ENCODE peak calls at places on chromosomes 3 and 15, in eight cellular contexts. One of them, this sample, is unnamed.

GRCh38 chr15:58473720-58474119 is 41.9 kb downstream of the LIPC start:
- DNase-seq in HCT116: no peak
- DNase-seq in spleen: no peak
- DNase-seq in prostate gland: no peak
- DNase-seq in esophagus muscularis mucosa: no peak
- DNase-seq in breast epithelium: no peak
- DNase-seq in HepG2: no peak
- DNase-seq in transverse colon: no peak
- DNase-seq in this sample: no peak

GRCh38 chr3:47475029-47475569 is 642 bp downstream of the SCAP start:
- DNase-seq in transverse colon: peak
- DNase-seq in spleen: peak
- DNase-seq in HepG2: peak
- DNase-seq in esophagus muscularis mucosa: no peak
- DNase-seq in prostate gland: no peak
- DNase-seq in breast epithelium: no peak
- DNase-seq in HCT116: no peak
- DNase-seq in this sample: no peak

GRCh38 chr15:69818529-69818928 is 279.2 kb downstream of the TLE3 start:
- DNase-seq in HCT116: no peak
- DNase-seq in spleen: no peak
- DNase-seq in prostate gland: no peak
- DNase-seq in HepG2: no peak
- DNase-seq in transverse colon: no peak
- DNase-seq in breast epithelium: no peak
- DNase-seq in esophagus muscularis mucosa: no peak
- DNase-seq in this sample: no peak

GRCh38 chr3:170499562-170500156 is 81.0 kb downstream of the CLDN11 start:
- DNase-seq in esophagus muscularis mucosa: no peak
- DNase-seq in prostate gland: no peak
- DNase-seq in spleen: no peak
- DNase-seq in breast epithelium: no peak
- DNase-seq in HCT116: peak
- DNase-seq in transverse colon: peak
- DNase-seq in HepG2: peak
- DNase-seq in this sample: peak

GRCh38 chr3:19149388-19149787 is 1.1 kb downstream of the KCNH8 start:
- DNase-seq in prostate gland: no peak
- DNase-seq in esophagus muscularis mucosa: no peak
- DNase-seq in breast epithelium: no peak
- DNase-seq in HCT116: no peak
- DNase-seq in transverse colon: no peak
- DNase-seq in spleen: no peak
- DNase-seq in HepG2: no peak
- DNase-seq in this sample: no peak

GRCh38 chr3:151925876-151926275 is 52.4 kb downstream of the SUCNR1 start:
- DNase-seq in HCT116: no peak
- DNase-seq in spleen: no peak
- DNase-seq in transverse colon: no peak
- DNase-seq in breast epithelium: no peak
- DNase-seq in prostate gland: no peak
- DNase-seq in HepG2: no peak
- DNase-seq in esophagus muscularis mucosa: no peak
- DNase-seq in this sample: no peak

GRCh38 chr15:46296797-46297196 is 662.0 kb downstream of the SQOR start:
- DNase-seq in transverse colon: no peak
- DNase-seq in esophagus muscularis mucosa: no peak
- DNase-seq in HepG2: no peak
- DNase-seq in spleen: no peak
- DNase-seq in HCT116: no peak
- DNase-seq in prostate gland: no peak
- DNase-seq in breast epithelium: no peak
- DNase-seq in this sample: no peak

GRCh38 chr3:139746481-139746880 is 68.7 kb upstream of the NMNAT3 start:
- DNase-seq in transverse colon: no peak
- DNase-seq in esophagus muscularis mucosa: no peak
- DNase-seq in spleen: no peak
- DNase-seq in HCT116: no peak
- DNase-seq in breast epithelium: no peak
- DNase-seq in prostate gland: no peak
- DNase-seq in HepG2: no peak
- DNase-seq in this sample: no peak

GRCh38 chr3:119098620-119099222 is 47.2 kb upstream of the TEX55 start:
- DNase-seq in esophagus muscularis mucosa: no peak
- DNase-seq in HCT116: peak
- DNase-seq in prostate gland: no peak
- DNase-seq in spleen: no peak
- DNase-seq in transverse colon: no peak
- DNase-seq in HepG2: peak
- DNase-seq in breast epithelium: no peak
- DNase-seq in this sample: no peak

GRCh38 chr3:194508486-194509449 is 22.0 kb upstream of the ATP13A3 start:
- DNase-seq in breast epithelium: no peak
- DNase-seq in HepG2: no peak
- DNase-seq in prostate gland: no peak
- DNase-seq in spleen: no peak
- DNase-seq in transverse colon: no peak
- DNase-seq in HCT116: no peak
- DNase-seq in esophagus muscularis mucosa: no peak
- DNase-seq in this sample: no peak

GRCh38 chr3:62793961-62794360 is 81.3 kb downstream of the CADPS start:
- DNase-seq in esophagus muscularis mucosa: no peak
- DNase-seq in HepG2: no peak
- DNase-seq in breast epithelium: no peak
- DNase-seq in prostate gland: no peak
- DNase-seq in spleen: no peak
- DNase-seq in HCT116: no peak
- DNase-seq in transverse colon: no peak
- DNase-seq in this sample: no peak

GRCh38 chr3:128083980-128084674 is 31.9 kb downstream of the SEC61A1 start:
- DNase-seq in prostate gland: no peak
- DNase-seq in breast epithelium: no peak
- DNase-seq in esophagus muscularis mucosa: no peak
- DNase-seq in transverse colon: no peak
- DNase-seq in spleen: no peak
- DNase-seq in HCT116: no peak
- DNase-seq in HepG2: no peak
- DNase-seq in this sample: no peak

GRCh38 chr3:111999924-112000835 is 1.5 kb downstream of the TAGLN3 start:
- DNase-seq in spleen: no peak
- DNase-seq in esophagus muscularis mucosa: peak
- DNase-seq in transverse colon: no peak
- DNase-seq in HCT116: no peak
- DNase-seq in breast epithelium: no peak
- DNase-seq in prostate gland: no peak
- DNase-seq in HepG2: no peak
- DNase-seq in this sample: no peak

GRCh38 chr3:121018917-121019321 is 110.9 kb downstream of the STXBP5L start:
- DNase-seq in HCT116: no peak
- DNase-seq in esophagus muscularis mucosa: no peak
- DNase-seq in spleen: peak
- DNase-seq in transverse colon: no peak
- DNase-seq in breast epithelium: no peak
- DNase-seq in HepG2: no peak
- DNase-seq in prostate gland: no peak
- DNase-seq in this sample: no peak

GRCh38 chr3:28349397-28350000 is 875 bp upstream of the AZI2 start:
- DNase-seq in prostate gland: no peak
- DNase-seq in HCT116: peak
- DNase-seq in spleen: no peak
- DNase-seq in transverse colon: no peak
- DNase-seq in HepG2: no peak
- DNase-seq in breast epithelium: no peak
- DNase-seq in esophagus muscularis mucosa: peak
- DNase-seq in this sample: no peak

GRCh38 chr3:16548721-16549120 is 35.2 kb upstream of the RFTN1 start:
- DNase-seq in esophagus muscularis mucosa: peak
- DNase-seq in HCT116: no peak
- DNase-seq in breast epithelium: no peak
- DNase-seq in prostate gland: no peak
- DNase-seq in transverse colon: no peak
- DNase-seq in spleen: no peak
- DNase-seq in HepG2: no peak
- DNase-seq in this sample: no peak

GRCh38 chr3:175932586-175932985 is 1073.5 kb downstream of the NAALADL2 start:
- DNase-seq in esophagus muscularis mucosa: no peak
- DNase-seq in breast epithelium: no peak
- DNase-seq in spleen: no peak
- DNase-seq in prostate gland: no peak
- DNase-seq in HepG2: no peak
- DNase-seq in HCT116: no peak
- DNase-seq in transverse colon: no peak
- DNase-seq in this sample: no peak

GRCh38 chr3:155631323-155632019 is 113.4 kb downstream of the PLCH1 start:
- DNase-seq in esophagus muscularis mucosa: no peak
- DNase-seq in HepG2: no peak
- DNase-seq in prostate gland: no peak
- DNase-seq in spleen: no peak
- DNase-seq in HCT116: no peak
- DNase-seq in breast epithelium: no peak
- DNase-seq in transverse colon: no peak
- DNase-seq in this sample: no peak

GRCh38 chr3:29454326-29454725 is 173.5 kb downstream of the RBMS3 start:
- DNase-seq in spleen: no peak
- DNase-seq in breast epithelium: peak
- DNase-seq in transverse colon: no peak
- DNase-seq in HepG2: no peak
- DNase-seq in HCT116: no peak
- DNase-seq in prostate gland: peak
- DNase-seq in esophagus muscularis mucosa: no peak
- DNase-seq in this sample: no peak

GRCh38 chr3:53114412-53115074 is 15.7 kb downstream of the RFT1 start:
- DNase-seq in HepG2: no peak
- DNase-seq in transverse colon: no peak
- DNase-seq in prostate gland: no peak
- DNase-seq in breast epithelium: no peak
- DNase-seq in esophagus muscularis mucosa: no peak
- DNase-seq in spleen: no peak
- DNase-seq in HCT116: no peak
- DNase-seq in this sample: no peak

GRCh38 chr3:53116956-53117355 is 13.3 kb downstream of the RFT1 start:
- DNase-seq in esophagus muscularis mucosa: no peak
- DNase-seq in prostate gland: no peak
- DNase-seq in HepG2: no peak
- DNase-seq in transverse colon: no peak
- DNase-seq in HCT116: no peak
- DNase-seq in spleen: no peak
- DNase-seq in breast epithelium: no peak
- DNase-seq in this sample: no peak

GRCh38 chr3:53113293-53114010 is 16.8 kb downstream of the RFT1 start:
- DNase-seq in HCT116: no peak
- DNase-seq in HepG2: no peak
- DNase-seq in spleen: no peak
- DNase-seq in transverse colon: no peak
- DNase-seq in esophagus muscularis mucosa: no peak
- DNase-seq in breast epithelium: no peak
- DNase-seq in prostate gland: no peak
- DNase-seq in this sample: no peak

GRCh38 chr3:53109822-53110771 is 20.1 kb downstream of the RFT1 start:
- DNase-seq in esophagus muscularis mucosa: no peak
- DNase-seq in prostate gland: peak
- DNase-seq in spleen: no peak
- DNase-seq in HCT116: peak
- DNase-seq in HepG2: peak
- DNase-seq in breast epithelium: peak
- DNase-seq in transverse colon: peak
- DNase-seq in this sample: no peak

GRCh38 chr3:53114011-53114400 is 16.2 kb downstream of the RFT1 start:
- DNase-seq in esophagus muscularis mucosa: peak
- DNase-seq in transverse colon: peak
- DNase-seq in prostate gland: peak
- DNase-seq in HepG2: peak
- DNase-seq in HCT116: peak
- DNase-seq in breast epithelium: peak
- DNase-seq in spleen: peak
- DNase-seq in this sample: peak
- TF ChIP-seq POLR2A in esophagus muscularis mucosa: no peak
- TF ChIP-seq POLR2A in transverse colon: no peak
- TF ChIP-seq POLR2A in prostate gland: no peak
- TF ChIP-seq POLR2A in HepG2: no peak
- TF ChIP-seq POLR2A in HCT116: no peak
- TF ChIP-seq POLR2A in breast epithelium: no peak
- TF ChIP-seq POLR2A in spleen: no peak
- TF ChIP-seq POLR2A in this sample: no peak

GRCh38 chr15:77974098-77974414 is 103.5 kb downstream of the TBC1D2B start:
- DNase-seq in breast epithelium: peak
- DNase-seq in spleen: peak
- DNase-seq in prostate gland: no peak
- DNase-seq in HepG2: no peak
- DNase-seq in transverse colon: peak
- DNase-seq in esophagus muscularis mucosa: no peak
- DNase-seq in HCT116: no peak
- DNase-seq in this sample: no peak
- TF ChIP-seq POLR2AphosphoS5 in breast epithelium: no peak
- TF ChIP-seq POLR2AphosphoS5 in spleen: peak
- TF ChIP-seq POLR2AphosphoS5 in prostate gland: no peak
- TF ChIP-seq POLR2AphosphoS5 in HepG2: no peak
- TF ChIP-seq POLR2AphosphoS5 in transverse colon: no peak
- TF ChIP-seq POLR2AphosphoS5 in esophagus muscularis mucosa: no peak
- TF ChIP-seq POLR2AphosphoS5 in HCT116: no peak
- TF ChIP-seq POLR2AphosphoS5 in this sample: no peak

GRCh38 chr3:185176756-185177359 is 24.0 kb upstream of the C3orf70 start:
- DNase-seq in prostate gland: no peak
- DNase-seq in transverse colon: peak
- DNase-seq in spleen: no peak
- DNase-seq in HCT116: peak
- DNase-seq in breast epithelium: no peak
- DNase-seq in esophagus muscularis mucosa: no peak
- DNase-seq in HepG2: peak
- DNase-seq in this sample: no peak

GRCh38 chr3:185172086-185173049 is 19.5 kb upstream of the C3orf70 start:
- DNase-seq in transverse colon: no peak
- DNase-seq in esophagus muscularis mucosa: no peak
- DNase-seq in spleen: no peak
- DNase-seq in breast epithelium: no peak
- DNase-seq in prostate gland: no peak
- DNase-seq in HCT116: no peak
- DNase-seq in HepG2: no peak
- DNase-seq in this sample: no peak

GRCh38 chr3:185175370-185175987 is 22.6 kb upstream of the C3orf70 start:
- DNase-seq in transverse colon: peak
- DNase-seq in spleen: no peak
- DNase-seq in esophagus muscularis mucosa: no peak
- DNase-seq in prostate gland: no peak
- DNase-seq in HepG2: peak
- DNase-seq in HCT116: no peak
- DNase-seq in breast epithelium: no peak
- DNase-seq in this sample: peak
- TF ChIP-seq POLR2A in transverse colon: peak
- TF ChIP-seq POLR2A in spleen: no peak
- TF ChIP-seq POLR2A in esophagus muscularis mucosa: no peak
- TF ChIP-seq POLR2A in prostate gland: no peak
- TF ChIP-seq POLR2A in HepG2: peak
- TF ChIP-seq POLR2A in HCT116: no peak
- TF ChIP-seq POLR2A in breast epithelium: no peak
- TF ChIP-seq POLR2A in this sample: no peak

DNA sequence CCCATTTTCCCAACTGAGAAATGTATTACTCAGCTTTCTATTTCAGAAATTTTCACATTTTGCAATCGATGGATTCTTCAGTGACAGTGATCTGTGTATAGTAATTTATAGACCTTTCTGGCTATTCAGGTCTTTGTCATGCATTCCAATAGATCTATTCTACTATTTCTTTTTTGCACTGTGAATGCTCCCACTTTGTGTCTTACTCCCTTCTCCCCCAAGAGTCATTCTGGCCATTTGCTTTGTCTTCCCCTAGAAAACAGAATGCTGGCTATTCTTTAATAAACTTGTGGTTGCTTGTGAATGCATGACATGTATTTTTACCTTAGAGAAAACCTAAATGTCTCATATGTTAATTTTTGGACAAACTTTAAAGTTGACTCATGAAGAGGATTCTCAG is 87.4 kb upstream of the KBTBD8 start:
- DNase-seq in breast epithelium: no peak
- DNase-seq in transverse colon: no peak
- DNase-seq in HepG2: no peak
- DNase-seq in esophagus muscularis mucosa: no peak
- DNase-seq in spleen: no peak
- DNase-seq in prostate gland: no peak
- DNase-seq in HCT116: no peak
- DNase-seq in this sample: no peak
- TF ChIP-seq POLR2AphosphoS5 in breast epithelium: no peak
- TF ChIP-seq POLR2AphosphoS5 in transverse colon: no peak
- TF ChIP-seq POLR2AphosphoS5 in HepG2: no peak
- TF ChIP-seq POLR2AphosphoS5 in esophagus muscularis mucosa: no peak
- TF ChIP-seq POLR2AphosphoS5 in spleen: no peak
- TF ChIP-seq POLR2AphosphoS5 in prostate gland: no peak
- TF ChIP-seq POLR2AphosphoS5 in HCT116: no peak
- TF ChIP-seq POLR2AphosphoS5 in this sample: no peak